ENCODE peak calls at places on chromosomes 12 and 14, in seven cellular contexts. D is mesendoderm, J is H1, I is HCT116, H is fibroblast of lung, B is Karpas-422, E is H9. Z is an unnamed sample.
A peak's percentile ranks its signal among the peaks of the same experiment; 100 is the strongest.

GRCh38 chr14:20711275-20712069 is 22.9 kb downstream of the ANG start:
- DNase-seq in D (peak; percentile 85), J (no peak), I (no peak), H (no peak), B (no peak), E (no peak), Z (no peak)

GRCh38 chr12:47811070-47811391 is 8.7 kb downstream of the HDAC7 start:
- DNase-seq in D (peak; percentile 81), J (no peak), I (no peak), H (no peak), B (peak; percentile 61), E (peak; percentile 59), Z (no peak)

GRCh38 chr14:51219473-51220448 is 20.3 kb upstream of the TMX1 start:
- DNase-seq in D (peak; percentile 36), J (no peak), I (no peak), H (peak; percentile 30), B (peak; percentile 70), E (no peak), Z (no peak)

GRCh38 chr12:12786716-12787601 is 1.5 kb downstream of the APOLD1 start:
- DNase-seq in D (peak; percentile 80), J (peak; percentile 57), I (no peak), H (peak; percentile 79), B (peak; percentile 89), E (peak; percentile 78), Z (peak; percentile 74)

GRCh38 chr14:95620659-95621059 is 65.6 kb upstream of the TCL1B start:
- DNase-seq in D (no peak), J (no peak), I (no peak), H (no peak), B (peak; percentile 84), E (no peak), Z (no peak)

GRCh38 chr12:57852620-57853509 is 6.3 kb upstream of the CTDSP2 start:
- DNase-seq in D (peak; percentile 90), J (peak; percentile 80), I (no peak), H (no peak), B (no peak), E (peak; percentile 90), Z (no peak)

GRCh38 chr12:66176525-66176924 is 6.7 kb upstream of the TMBIM4 start:
- DNase-seq in D (peak; percentile 44), J (no peak), I (no peak), H (no peak), B (peak; percentile 39), E (no peak), Z (no peak)

GRCh38 chr14:50085570-50086315 is 30.6 kb downstream of the VCPKMT start:
- DNase-seq in D (peak; percentile 31), J (no peak), I (no peak), H (peak; percentile 78), B (peak; percentile 89), E (no peak), Z (peak; percentile 78)

GRCh38 chr14:72607386-72608125 is 286.3 kb downstream of the DPF3 start:
- DNase-seq in D (no peak), J (no peak), I (no peak), H (peak; percentile 67), B (no peak), E (no peak), Z (no peak)

GRCh38 chr14:58746261-58746660 is 108.5 kb downstream of the DACT1 start:
- DNase-seq in D (no peak), J (no peak), I (peak; percentile 69), H (peak; percentile 94), B (no peak), E (no peak), Z (peak; percentile 82)

GRCh38 chr12:52522346-52523011 is 2.3 kb upstream of the KRT5 start:
- DNase-seq in D (no peak), J (no peak), I (peak; percentile 27), H (peak; percentile 42), B (no peak), E (peak; percentile 23), Z (peak; percentile 97)

GRCh38 chr12:27052176-27052575 is 29.8 kb downstream of the MED21 start:
- DNase-seq in D (no peak), J (no peak), I (no peak), H (no peak), B (no peak), E (no peak), Z (peak; percentile 46)

GRCh38 chr12:53220857-53221202 is 11.2 kb downstream of the RARG start:
- DNase-seq in D (peak; percentile 98), J (no peak), I (peak; percentile 83), H (peak; percentile 96), B (peak; percentile 91), E (peak; percentile 96), Z (peak; percentile 93)

GRCh38 chr12:116319316-116319715 is 41.8 kb upstream of the MED13L start:
- DNase-seq in D (no peak), J (no peak), I (no peak), H (peak; percentile 49), B (no peak), E (no peak), Z (no peak)

GRCh38 chr12:116319851-116320621 is 42.5 kb upstream of the MED13L start:
- DNase-seq in D (no peak), J (no peak), I (no peak), H (peak; percentile 98), B (no peak), E (no peak), Z (peak; percentile 86)

GRCh38 chr12:116318738-116319050 is 41.2 kb upstream of the MED13L start:
- DNase-seq in D (no peak), J (no peak), I (no peak), H (no peak), B (no peak), E (no peak), Z (no peak)

GRCh38 chr12:116321913-116322312 is 44.4 kb upstream of the MED13L start:
- DNase-seq in D (no peak), J (no peak), I (no peak), H (no peak), B (no peak), E (no peak), Z (no peak)

DNA sequence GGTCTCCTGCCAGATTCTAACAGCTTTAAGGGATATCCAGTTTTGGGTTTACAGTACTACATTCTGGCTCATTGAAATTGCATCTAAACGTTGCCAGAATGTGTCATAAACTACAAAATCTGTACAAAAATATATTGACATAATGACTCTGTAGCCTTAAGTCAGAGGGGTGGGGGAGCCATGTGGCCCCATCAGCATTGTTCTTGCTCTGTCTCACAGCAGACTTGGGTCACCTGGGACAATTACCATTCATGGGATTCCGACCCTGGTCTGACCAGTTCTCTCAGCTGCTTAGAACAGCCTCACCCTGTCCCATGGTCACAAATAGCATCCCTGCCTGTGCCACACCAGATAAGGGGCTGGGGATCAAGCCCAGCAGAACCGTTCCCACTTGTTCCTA is 43.3 kb upstream of the MED13L start:
- DNase-seq in D (no peak), J (no peak), I (no peak), H (peak; percentile 20), B (no peak), E (no peak), Z (peak; percentile 6)
- H3K9ac ChIP-seq in D (no peak overlapping the region), J (no peak overlapping the region), I (no peak overlapping the region), H (no peak overlapping the region), B (no peak overlapping the region), E (no peak overlapping the region), Z (no peak overlapping the region)

GRCh38 chr12:131466932-131467331 is 244.0 kb upstream of the SFSWAP start:
- DNase-seq in D (no peak), J (no peak), I (no peak), H (no peak), B (no peak), E (no peak), Z (no peak)

GRCh38 chr12:131466306-131466705 is 244.6 kb upstream of the SFSWAP start:
- DNase-seq in D (no peak), J (no peak), I (no peak), H (no peak), B (no peak), E (peak; percentile 12), Z (no peak)

GRCh38 chr12:131471271-131471905 is 239.5 kb upstream of the SFSWAP start:
- DNase-seq in D (peak; percentile 41), J (no peak), I (no peak), H (no peak), B (no peak), E (no peak), Z (no peak)

GRCh38 chr12:131471946-131472732 is 238.8 kb upstream of the SFSWAP start:
- DNase-seq in D (no peak), J (no peak), I (no peak), H (no peak), B (no peak), E (peak; percentile 41), Z (no peak)

GRCh38 chr12:131468206-131468605 is 242.7 kb upstream of the SFSWAP start:
- DNase-seq in D (no peak), J (no peak), I (no peak), H (no peak), B (no peak), E (peak; percentile 23), Z (no peak)
- H3K79me2 ChIP-seq in D (no peaks in the 10 kb centered on the region), J (no peaks in the 10 kb centered on the region), I (no peaks in the 10 kb centered on the region), H (no peaks in the 10 kb centered on the region), B (no peaks in the 10 kb centered on the region), E (no peaks in the 10 kb centered on the region), Z (no peaks in the 10 kb centered on the region)

GRCh38 chr12:49897276-49897675 is 6.4 kb downstream of the FAIM2 start:
- DNase-seq in D (no peak), J (no peak), I (no peak), H (peak; percentile 9), B (no peak), E (no peak), Z (no peak)

GRCh38 chr12:49893753-49894752 is 9.6 kb downstream of the FAIM2 start:
- DNase-seq in D (peak; percentile 74), J (no peak), I (peak; percentile 7), H (peak; percentile 62), B (no peak), E (no peak), Z (peak; percentile 35)

GRCh38 chr12:49895773-49896172 is 7.9 kb downstream of the FAIM2 start:
- DNase-seq in D (no peak), J (no peak), I (no peak), H (no peak), B (no peak), E (no peak), Z (no peak)

GRCh38 chr12:49892732-49893317 is 10.9 kb downstream of the FAIM2 start:
- DNase-seq in D (no peak), J (no peak), I (no peak), H (no peak), B (no peak), E (no peak), Z (no peak)

DNA sequence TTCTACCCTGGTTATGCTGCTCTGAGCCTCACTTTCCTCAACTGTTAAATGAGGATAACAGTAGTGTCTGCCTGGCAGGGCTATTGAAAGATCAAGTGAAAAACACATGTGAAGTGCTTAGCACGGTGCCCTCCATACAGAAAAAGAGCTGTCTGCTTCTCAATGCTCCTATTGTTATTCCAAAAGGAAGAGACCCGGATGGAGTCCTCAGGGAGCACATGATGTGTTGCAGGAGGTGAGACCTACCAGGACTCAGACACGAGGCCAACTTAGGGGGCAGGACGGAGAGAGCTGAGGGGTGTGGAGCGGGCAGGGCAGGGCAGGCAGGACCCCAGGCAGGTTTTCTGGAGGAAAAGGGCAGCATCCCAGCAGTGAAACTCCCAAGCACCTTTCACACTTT is 8.9 kb downstream of the FAIM2 start:
- DNase-seq in D (no peak), J (no peak), I (no peak), H (no peak), B (no peak), E (no peak), Z (no peak)
- H3K9ac ChIP-seq in D (no peak overlapping the region), J (no peak overlapping the region), I (no peak overlapping the region), H (no peak overlapping the region), B (peak overlapping the region; percentile 55), E (no peak overlapping the region), Z (no peak overlapping the region)

DNA sequence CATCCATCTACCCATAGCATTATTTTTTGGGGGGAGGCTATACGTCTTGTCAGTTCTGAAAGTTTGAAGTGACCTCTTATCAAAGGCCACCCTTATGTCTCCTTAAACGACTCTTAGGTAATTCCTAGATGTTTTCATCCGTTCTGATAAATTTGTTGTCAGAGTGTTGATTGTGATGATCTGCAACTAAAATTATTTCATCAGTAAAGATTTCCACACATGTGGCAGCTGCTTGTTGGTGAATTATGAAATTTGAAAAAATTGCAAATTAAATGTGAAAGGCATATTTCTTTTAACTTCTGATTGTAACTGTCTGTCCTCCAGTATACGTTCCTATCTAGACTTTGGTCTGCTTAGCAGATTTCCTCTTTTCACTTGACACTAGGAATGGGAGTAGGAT is 1.4 kb downstream of the ADIPOR2 start:
- DNase-seq in D (no peak), J (no peak), I (no peak), H (no peak), B (no peak), E (no peak), Z (no peak)
- H3K79me2 ChIP-seq in D (peaks cover 47% of the 10 kb centered on the region), J (peaks cover 18% of the 10 kb centered on the region), I (peaks cover 61% of the 10 kb centered on the region), H (peaks cover 44% of the 10 kb centered on the region), B (peaks cover 62% of the 10 kb centered on the region), E (peaks cover 34% of the 10 kb centered on the region), Z (peaks cover 63% of the 10 kb centered on the region)